ENCODE peak calls at places on chromosome 12, in six cellular contexts. One of them, this sample, is unnamed. For H3K4me1, the result is how much of the 10 kb centered on the place peaks cover.

GRCh38 chr12:52777566-52777965 is 421 bp upstream of the KRT76 start:
- DNase-seq in mucosa of descending colon: no peak
- DNase-seq in mesenchymal stem cell: no peak
- DNase-seq in naive thymus-derived CD4-positive, alpha-beta T cell: no peak
- DNase-seq in upper lobe of right lung: peak
- DNase-seq in PC-9: no peak
- DNase-seq in this sample: no peak

GRCh38 chr12:48390026-48390425 is 39.3 kb upstream of the ZNF641 start:
- DNase-seq in PC-9: no peak
- DNase-seq in upper lobe of right lung: no peak
- DNase-seq in naive thymus-derived CD4-positive, alpha-beta T cell: no peak
- DNase-seq in mucosa of descending colon: no peak
- DNase-seq in mesenchymal stem cell: no peak
- DNase-seq in this sample: no peak

GRCh38 chr12:110577717-110578521 is 5.2 kb downstream of the PPTC7 start:
- DNase-seq in mucosa of descending colon: no peak
- DNase-seq in naive thymus-derived CD4-positive, alpha-beta T cell: no peak
- DNase-seq in PC-9: peak
- DNase-seq in mesenchymal stem cell: peak
- DNase-seq in upper lobe of right lung: no peak
- DNase-seq in this sample: no peak

GRCh38 chr12:48000878-48001321 is 3.4 kb downstream of the COL2A1 start:
- DNase-seq in naive thymus-derived CD4-positive, alpha-beta T cell: no peak
- DNase-seq in PC-9: peak
- DNase-seq in mucosa of descending colon: no peak
- DNase-seq in upper lobe of right lung: no peak
- DNase-seq in mesenchymal stem cell: peak
- DNase-seq in this sample: no peak

GRCh38 chr12:50291377-50291776 is 8.1 kb upstream of the LIMA1 start:
- DNase-seq in mucosa of descending colon: no peak
- DNase-seq in mesenchymal stem cell: no peak
- DNase-seq in PC-9: no peak
- DNase-seq in naive thymus-derived CD4-positive, alpha-beta T cell: no peak
- DNase-seq in upper lobe of right lung: no peak
- DNase-seq in this sample: no peak

GRCh38 chr12:52661668-52662067 is 9.7 kb upstream of the KRT2 start:
- DNase-seq in mesenchymal stem cell: no peak
- DNase-seq in mucosa of descending colon: no peak
- DNase-seq in upper lobe of right lung: no peak
- DNase-seq in naive thymus-derived CD4-positive, alpha-beta T cell: no peak
- DNase-seq in PC-9: no peak
- DNase-seq in this sample: no peak

GRCh38 chr12:66449531-66449930 is 147.2 kb downstream of the HELB start:
- DNase-seq in mucosa of descending colon: no peak
- DNase-seq in naive thymus-derived CD4-positive, alpha-beta T cell: no peak
- DNase-seq in PC-9: peak
- DNase-seq in upper lobe of right lung: no peak
- DNase-seq in mesenchymal stem cell: no peak
- DNase-seq in this sample: no peak

GRCh38 chr12:47652491-47653234 is 53.2 kb downstream of the RPAP3 start:
- DNase-seq in PC-9: no peak
- DNase-seq in upper lobe of right lung: no peak
- DNase-seq in naive thymus-derived CD4-positive, alpha-beta T cell: no peak
- DNase-seq in mesenchymal stem cell: peak
- DNase-seq in mucosa of descending colon: no peak
- DNase-seq in this sample: no peak

GRCh38 chr12:101954681-101955080 is 77.3 kb downstream of the DRAM1 start:
- DNase-seq in upper lobe of right lung: no peak
- DNase-seq in mesenchymal stem cell: no peak
- DNase-seq in naive thymus-derived CD4-positive, alpha-beta T cell: no peak
- DNase-seq in mucosa of descending colon: no peak
- DNase-seq in PC-9: peak
- DNase-seq in this sample: no peak

DNA sequence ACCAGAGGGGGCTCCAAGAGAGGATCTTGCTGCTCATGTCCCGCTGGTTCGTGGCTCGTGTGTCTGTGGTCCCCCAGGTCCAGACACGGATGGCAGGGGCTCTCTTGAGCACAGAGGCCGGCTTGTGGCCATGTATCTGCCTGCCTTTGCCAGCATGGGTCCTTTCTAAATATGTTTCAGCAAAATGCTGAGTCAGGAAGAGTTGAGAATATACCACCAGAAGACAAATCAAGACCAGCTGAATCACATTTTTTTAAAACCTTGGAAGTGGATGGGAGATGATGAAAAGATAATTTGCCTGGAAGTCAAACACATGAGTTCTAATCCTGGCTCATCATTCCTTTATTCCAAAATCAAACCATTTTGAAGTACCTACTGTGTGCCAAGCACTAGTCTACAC is 58.0 kb downstream of the NUAK1 start:
- DNase-seq in mucosa of descending colon: no peak
- DNase-seq in PC-9: no peak
- DNase-seq in upper lobe of right lung: no peak
- DNase-seq in naive thymus-derived CD4-positive, alpha-beta T cell: no peak
- DNase-seq in mesenchymal stem cell: no peak
- DNase-seq in this sample: no peak
- H3K4me1 ChIP-seq in mucosa of descending colon: under half
- H3K4me1 ChIP-seq in PC-9: under half
- H3K4me1 ChIP-seq in upper lobe of right lung: under half
- H3K4me1 ChIP-seq in naive thymus-derived CD4-positive, alpha-beta T cell: under half
- H3K4me1 ChIP-seq in mesenchymal stem cell: under half
- H3K4me1 ChIP-seq in this sample: under half

GRCh38 chr12:123085046-123085445 is 65.8 kb downstream of the PITPNM2 start:
- DNase-seq in mesenchymal stem cell: no peak
- DNase-seq in upper lobe of right lung: no peak
- DNase-seq in mucosa of descending colon: no peak
- DNase-seq in PC-9: no peak
- DNase-seq in naive thymus-derived CD4-positive, alpha-beta T cell: no peak
- DNase-seq in this sample: no peak

GRCh38 chr12:123085730-123086487 is 65.0 kb downstream of the PITPNM2 start:
- DNase-seq in mucosa of descending colon: no peak
- DNase-seq in upper lobe of right lung: no peak
- DNase-seq in PC-9: peak
- DNase-seq in naive thymus-derived CD4-positive, alpha-beta T cell: no peak
- DNase-seq in mesenchymal stem cell: peak
- DNase-seq in this sample: peak

GRCh38 chr12:123089125-123089524 is 61.8 kb downstream of the PITPNM2 start:
- DNase-seq in naive thymus-derived CD4-positive, alpha-beta T cell: no peak
- DNase-seq in mucosa of descending colon: no peak
- DNase-seq in upper lobe of right lung: no peak
- DNase-seq in mesenchymal stem cell: no peak
- DNase-seq in PC-9: no peak
- DNase-seq in this sample: no peak

GRCh38 chr12:123078531-123079123 is 72.3 kb downstream of the PITPNM2 start:
- DNase-seq in mesenchymal stem cell: no peak
- DNase-seq in mucosa of descending colon: no peak
- DNase-seq in naive thymus-derived CD4-positive, alpha-beta T cell: no peak
- DNase-seq in PC-9: no peak
- DNase-seq in upper lobe of right lung: no peak
- DNase-seq in this sample: no peak

GRCh38 chr12:123083661-123084571 is 67.0 kb downstream of the PITPNM2 start:
- DNase-seq in PC-9: no peak
- DNase-seq in upper lobe of right lung: no peak
- DNase-seq in mucosa of descending colon: no peak
- DNase-seq in naive thymus-derived CD4-positive, alpha-beta T cell: no peak
- DNase-seq in mesenchymal stem cell: no peak
- DNase-seq in this sample: no peak
- H3K4me3 ChIP-seq in PC-9: no peak
- H3K4me3 ChIP-seq in upper lobe of right lung: no peak
- H3K4me3 ChIP-seq in mucosa of descending colon: no peak
- H3K4me3 ChIP-seq in naive thymus-derived CD4-positive, alpha-beta T cell: no peak
- H3K4me3 ChIP-seq in mesenchymal stem cell: no peak
- H3K4me3 ChIP-seq in this sample: no peak

GRCh38 chr12:203074-203461 is 10.9 kb downstream of the SLC6A12 start:
- DNase-seq in mucosa of descending colon: no peak
- DNase-seq in naive thymus-derived CD4-positive, alpha-beta T cell: no peak
- DNase-seq in upper lobe of right lung: no peak
- DNase-seq in mesenchymal stem cell: no peak
- DNase-seq in PC-9: no peak
- DNase-seq in this sample: no peak

GRCh38 chr12:205026-205425 is 8.9 kb downstream of the SLC6A12 start:
- DNase-seq in naive thymus-derived CD4-positive, alpha-beta T cell: no peak
- DNase-seq in mucosa of descending colon: no peak
- DNase-seq in PC-9: no peak
- DNase-seq in upper lobe of right lung: no peak
- DNase-seq in mesenchymal stem cell: no peak
- DNase-seq in this sample: no peak

GRCh38 chr12:202081-202731 is 11.8 kb downstream of the SLC6A12 start:
- DNase-seq in mucosa of descending colon: no peak
- DNase-seq in mesenchymal stem cell: no peak
- DNase-seq in PC-9: peak
- DNase-seq in upper lobe of right lung: peak
- DNase-seq in naive thymus-derived CD4-positive, alpha-beta T cell: no peak
- DNase-seq in this sample: no peak

GRCh38 chr12:204261-204678 is 9.7 kb downstream of the SLC6A12 start:
- DNase-seq in upper lobe of right lung: no peak
- DNase-seq in mesenchymal stem cell: no peak
- DNase-seq in mucosa of descending colon: no peak
- DNase-seq in naive thymus-derived CD4-positive, alpha-beta T cell: no peak
- DNase-seq in PC-9: no peak
- DNase-seq in this sample: no peak

DNA sequence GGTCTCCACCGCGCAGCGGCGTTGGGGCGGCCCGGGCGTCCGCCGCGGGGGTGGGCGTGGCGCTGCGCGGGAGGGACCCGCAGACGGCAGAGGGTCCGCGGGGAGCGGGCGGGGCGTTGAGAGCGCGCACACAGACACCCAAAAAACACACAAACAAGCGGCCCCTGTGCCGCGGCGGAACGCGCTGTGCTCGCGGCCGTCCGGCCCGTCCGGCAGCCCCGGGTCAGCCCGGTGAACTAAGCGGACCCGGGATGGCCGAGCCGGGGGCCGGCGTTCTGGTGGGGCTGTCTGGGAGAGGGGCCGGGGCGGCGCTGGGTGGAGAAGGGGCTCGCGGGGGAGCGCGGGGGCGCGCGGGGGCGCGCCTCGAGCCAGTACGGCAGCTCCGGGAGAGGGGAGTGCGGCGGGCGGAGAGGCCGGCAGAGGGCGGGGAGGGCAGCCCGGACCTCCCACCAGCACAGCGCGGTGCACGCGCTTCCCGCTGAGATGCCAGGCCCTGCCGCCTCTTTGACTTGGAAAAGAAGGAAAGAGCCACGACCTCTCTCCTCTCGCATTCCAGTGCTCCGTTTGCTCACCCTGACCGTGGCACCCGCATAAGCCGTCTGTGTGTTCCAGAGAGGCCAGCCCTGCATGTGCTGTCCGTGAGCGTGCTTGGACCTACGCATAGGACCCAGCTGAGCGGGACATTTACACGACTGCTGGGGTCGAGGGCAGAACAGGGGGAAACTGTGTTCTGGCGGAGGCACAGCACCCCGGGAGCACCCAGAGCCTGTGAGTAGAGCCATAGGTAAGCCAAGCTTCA is 10.3 kb downstream of the SLC6A12 start:
- DNase-seq in PC-9: no peak
- DNase-seq in naive thymus-derived CD4-positive, alpha-beta T cell: no peak
- DNase-seq in upper lobe of right lung: no peak
- DNase-seq in mesenchymal stem cell: peak
- DNase-seq in mucosa of descending colon: no peak
- DNase-seq in this sample: peak
- H3K4me1 ChIP-seq in PC-9: under half
- H3K4me1 ChIP-seq in naive thymus-derived CD4-positive, alpha-beta T cell: under half
- H3K4me1 ChIP-seq in upper lobe of right lung: under half
- H3K4me1 ChIP-seq in mesenchymal stem cell: under half
- H3K4me1 ChIP-seq in mucosa of descending colon: under half
- H3K4me1 ChIP-seq in this sample: under half

GRCh38 chr12:57048423-57048822 is 1.5 kb downstream of the MYO1A start:
- DNase-seq in mucosa of descending colon: peak
- DNase-seq in PC-9: no peak
- DNase-seq in mesenchymal stem cell: no peak
- DNase-seq in upper lobe of right lung: no peak
- DNase-seq in naive thymus-derived CD4-positive, alpha-beta T cell: no peak
- DNase-seq in this sample: no peak

GRCh38 chr12:57046947-57047890 is 2.7 kb downstream of the MYO1A start:
- DNase-seq in mucosa of descending colon: no peak
- DNase-seq in mesenchymal stem cell: no peak
- DNase-seq in upper lobe of right lung: no peak
- DNase-seq in PC-9: no peak
- DNase-seq in naive thymus-derived CD4-positive, alpha-beta T cell: no peak
- DNase-seq in this sample: no peak

GRCh38 chr12:57047981-57048380 is 1.9 kb downstream of the MYO1A start:
- DNase-seq in mesenchymal stem cell: no peak
- DNase-seq in naive thymus-derived CD4-positive, alpha-beta T cell: no peak
- DNase-seq in PC-9: no peak
- DNase-seq in upper lobe of right lung: no peak
- DNase-seq in mucosa of descending colon: no peak
- DNase-seq in this sample: no peak

GRCh38 chr12:57044856-57045255 is 5.1 kb downstream of the MYO1A start:
- DNase-seq in naive thymus-derived CD4-positive, alpha-beta T cell: no peak
- DNase-seq in upper lobe of right lung: no peak
- DNase-seq in PC-9: no peak
- DNase-seq in mucosa of descending colon: no peak
- DNase-seq in mesenchymal stem cell: no peak
- DNase-seq in this sample: no peak

DNA sequence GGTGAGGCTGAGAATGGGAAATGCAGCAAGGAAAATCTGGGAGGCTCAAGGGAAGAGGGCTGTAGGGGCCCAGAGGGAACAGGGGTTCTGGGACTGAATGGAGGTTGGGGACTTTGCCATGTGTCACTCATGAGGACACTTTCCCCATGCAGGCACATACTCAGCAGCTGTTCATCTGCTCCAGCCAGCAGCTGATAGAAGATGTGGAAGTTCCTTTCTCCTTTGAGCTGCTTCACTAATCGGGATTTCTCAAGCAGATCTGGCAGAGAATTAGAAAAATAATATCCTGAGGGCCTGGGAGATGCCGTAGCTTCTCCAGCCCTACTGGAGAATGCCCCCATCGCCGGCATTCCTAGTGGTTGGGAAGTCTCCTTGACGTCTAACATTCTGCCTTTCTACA is 3.5 kb downstream of the MYO1A start:
- DNase-seq in naive thymus-derived CD4-positive, alpha-beta T cell: no peak
- DNase-seq in upper lobe of right lung: no peak
- DNase-seq in mesenchymal stem cell: no peak
- DNase-seq in PC-9: no peak
- DNase-seq in mucosa of descending colon: no peak
- DNase-seq in this sample: no peak
- H3K4me3 ChIP-seq in naive thymus-derived CD4-positive, alpha-beta T cell: no peak
- H3K4me3 ChIP-seq in upper lobe of right lung: no peak
- H3K4me3 ChIP-seq in mesenchymal stem cell: no peak
- H3K4me3 ChIP-seq in PC-9: no peak
- H3K4me3 ChIP-seq in mucosa of descending colon: no peak
- H3K4me3 ChIP-seq in this sample: no peak

GRCh38 chr12:64752833-64753238 is 6.4 kb downstream of the GNS start:
- DNase-seq in mesenchymal stem cell: no peak
- DNase-seq in naive thymus-derived CD4-positive, alpha-beta T cell: no peak
- DNase-seq in mucosa of descending colon: no peak
- DNase-seq in PC-9: peak
- DNase-seq in upper lobe of right lung: no peak
- DNase-seq in this sample: no peak
- H3K4me1 ChIP-seq in mesenchymal stem cell: under half
- H3K4me1 ChIP-seq in naive thymus-derived CD4-positive, alpha-beta T cell: under half
- H3K4me1 ChIP-seq in mucosa of descending colon: under half
- H3K4me1 ChIP-seq in PC-9: under half
- H3K4me1 ChIP-seq in upper lobe of right lung: under half
- H3K4me1 ChIP-seq in this sample: under half

This sample was measured in uterus.